ENCODE peak calls at places on chromosome 1, in four cellular contexts. One of them, this sample, is unnamed.

GRCh38 chr1:188429385-188429784 is 1600.6 kb downstream of the PLA2G4A start:
- DNase-seq in H1: no peak
- DNase-seq in IMR-90: peak
- DNase-seq in H9: no peak
- DNase-seq in this sample: no peak

GRCh38 chr1:29597861-29598260 is 361.5 kb downstream of the PTPRU start:
- DNase-seq in H1: no peak
- DNase-seq in IMR-90: no peak
- DNase-seq in H9: no peak
- DNase-seq in this sample: no peak

GRCh38 chr1:154992721-154993571 is 440 bp upstream of the LENEP start:
- DNase-seq in H1: peak
- DNase-seq in IMR-90: peak
- DNase-seq in H9: peak
- DNase-seq in this sample: peak

GRCh38 chr1:31867546-31867945 is 51.7 kb upstream of the SPOCD1 start:
- DNase-seq in H1: no peak
- DNase-seq in IMR-90: no peak
- DNase-seq in H9: no peak
- DNase-seq in this sample: no peak

GRCh38 chr1:187871177-187871576 is 1042.4 kb downstream of the PLA2G4A start:
- DNase-seq in H1: no peak
- DNase-seq in IMR-90: no peak
- DNase-seq in H9: no peak
- DNase-seq in this sample: no peak

GRCh38 chr1:81809808-81810207 is 9.1 kb downstream of the ADGRL2 start:
- DNase-seq in H1: no peak
- DNase-seq in IMR-90: no peak
- DNase-seq in H9: no peak
- DNase-seq in this sample: no peak

GRCh38 chr1:165894591-165894990 is 67.2 kb downstream of the UCK2 start:
- DNase-seq in H1: no peak
- DNase-seq in IMR-90: peak
- DNase-seq in H9: peak
- DNase-seq in this sample: peak

GRCh38 chr1:71044833-71045232 is 2.8 kb downstream of the PTGER3 start:
- DNase-seq in H1: no peak
- DNase-seq in IMR-90: no peak
- DNase-seq in H9: no peak
- DNase-seq in this sample: no peak

GRCh38 chr1:23664837-23665795 is 26.5 kb upstream of the RPL11 start:
- DNase-seq in H1: no peak
- DNase-seq in IMR-90: no peak
- DNase-seq in H9: no peak
- DNase-seq in this sample: peak

GRCh38 chr1:200775850-200776249 is 37.2 kb downstream of the CAMSAP2 start:
- DNase-seq in H1: no peak
- DNase-seq in IMR-90: no peak
- DNase-seq in H9: no peak
- DNase-seq in this sample: no peak

GRCh38 chr1:199859525-199859924 is 168.0 kb upstream of the NR5A2 start:
- DNase-seq in H1: no peak
- DNase-seq in IMR-90: peak
- DNase-seq in H9: no peak
- DNase-seq in this sample: peak

GRCh38 chr1:183719976-183720497 is 66.9 kb upstream of the APOBEC4 start:
- DNase-seq in H1: no peak
- DNase-seq in IMR-90: peak
- DNase-seq in H9: no peak
- DNase-seq in this sample: no peak

GRCh38 chr1:183724350-183725042 is 71.4 kb upstream of the APOBEC4 start:
- DNase-seq in H1: no peak
- DNase-seq in IMR-90: no peak
- DNase-seq in H9: no peak
- DNase-seq in this sample: no peak

GRCh38 chr1:183721041-183721440 is 67.9 kb upstream of the APOBEC4 start:
- DNase-seq in H1: no peak
- DNase-seq in IMR-90: no peak
- DNase-seq in H9: no peak
- DNase-seq in this sample: no peak

GRCh38 chr1:183726825-183727224 is 73.7 kb upstream of the APOBEC4 start:
- DNase-seq in H1: no peak
- DNase-seq in IMR-90: no peak
- DNase-seq in H9: no peak
- DNase-seq in this sample: no peak

DNA sequence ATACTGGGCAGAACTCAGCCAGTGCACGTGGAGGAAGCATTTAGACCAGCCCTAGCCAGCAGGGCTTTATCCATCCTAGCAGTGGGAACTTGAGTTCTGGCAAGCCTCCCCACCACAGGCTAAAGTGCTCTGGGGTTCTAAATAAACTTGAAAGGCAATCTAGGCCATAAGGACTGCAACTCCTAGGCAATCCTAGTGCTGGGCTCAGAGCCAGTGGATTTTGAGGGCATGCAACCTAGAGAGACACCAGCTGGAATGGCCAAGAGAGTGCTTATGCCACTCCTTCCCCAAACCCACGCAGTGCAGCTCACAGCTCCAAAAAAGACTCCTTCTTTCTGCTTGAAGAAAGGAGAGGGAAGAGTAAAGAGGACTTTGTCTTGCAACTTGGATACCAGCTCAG is 70.5 kb upstream of the APOBEC4 start:
- DNase-seq in H1: no peak
- DNase-seq in IMR-90: no peak
- DNase-seq in H9: no peak
- DNase-seq in this sample: no peak
- H4K5ac ChIP-seq in H1: no peak
- H4K5ac ChIP-seq in IMR-90: no peak
- H4K5ac ChIP-seq in H9: no peak
- H4K5ac ChIP-seq in this sample: no peak

GRCh38 chr1:147292012-147292411 is 49.5 kb downstream of the CHD1L start:
- DNase-seq in H1: no peak
- DNase-seq in IMR-90: peak
- DNase-seq in H9: no peak
- DNase-seq in this sample: no peak
- H4K5ac ChIP-seq in H1: no peak
- H4K5ac ChIP-seq in IMR-90: peak
- H4K5ac ChIP-seq in H9: no peak
- H4K5ac ChIP-seq in this sample: no peak

GRCh38 chr1:65942476-65942875 is 149.8 kb downstream of the PDE4B start:
- DNase-seq in H1: no peak
- DNase-seq in IMR-90: no peak
- DNase-seq in H9: no peak
- DNase-seq in this sample: no peak
- H4K5ac ChIP-seq in H1: no peak
- H4K5ac ChIP-seq in IMR-90: no peak
- H4K5ac ChIP-seq in H9: no peak
- H4K5ac ChIP-seq in this sample: no peak

GRCh38 chr1:173329747-173330146 is 122.6 kb upstream of the TNFSF4 start:
- DNase-seq in H1: no peak
- DNase-seq in IMR-90: peak
- DNase-seq in H9: no peak
- DNase-seq in this sample: no peak
- H4K5ac ChIP-seq in H1: no peak
- H4K5ac ChIP-seq in IMR-90: no peak
- H4K5ac ChIP-seq in H9: no peak
- H4K5ac ChIP-seq in this sample: no peak

GRCh38 chr1:151801310-151801820 is 3.9 kb downstream of the LINGO4 start:
- DNase-seq in H1: no peak
- DNase-seq in IMR-90: no peak
- DNase-seq in H9: no peak
- DNase-seq in this sample: no peak
- H4K5ac ChIP-seq in H1: no peak
- H4K5ac ChIP-seq in IMR-90: no peak
- H4K5ac ChIP-seq in H9: no peak
- H4K5ac ChIP-seq in this sample: no peak

GRCh38 chr1:97712980-97713379 is 207.9 kb downstream of the DPYD start:
- DNase-seq in H1: no peak
- DNase-seq in IMR-90: no peak
- DNase-seq in H9: no peak
- DNase-seq in this sample: no peak

DNA sequence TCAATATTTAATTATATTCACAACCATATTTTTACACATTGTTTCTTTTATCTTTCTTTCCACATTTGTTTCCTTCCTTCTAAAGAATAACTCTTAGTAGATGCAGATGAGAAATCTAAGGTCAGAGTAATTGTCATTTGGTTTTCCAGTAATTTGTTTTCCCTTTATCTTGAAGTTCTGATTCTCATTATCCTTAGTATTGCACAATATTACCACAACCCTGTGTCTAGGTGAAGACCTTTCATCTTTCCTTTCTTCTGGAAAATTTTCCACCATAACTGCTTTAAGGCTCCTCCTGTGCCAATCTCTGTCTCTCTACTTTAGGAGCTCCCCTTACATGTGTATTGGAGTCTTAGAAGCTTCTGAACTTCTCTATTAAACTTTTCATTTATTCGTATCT is 209.0 kb downstream of the DPYD start:
- DNase-seq in H1: no peak
- DNase-seq in IMR-90: no peak
- DNase-seq in H9: no peak
- DNase-seq in this sample: no peak
- H4K5ac ChIP-seq in H1: no peak
- H4K5ac ChIP-seq in IMR-90: no peak
- H4K5ac ChIP-seq in H9: no peak
- H4K5ac ChIP-seq in this sample: no peak

This sample was measured in mesendoderm.